ENCODE peak calls at places on chromosomes 7 and 10, in six cellular contexts. F is SK-N-SH, N is GM12878, I is HepG2, U is A549, W is K562. Z is an unnamed sample.

GRCh38 chr7:152335900-152336571 is 99.8 kb downstream of the KMT2C start:
- DNase-seq in F (no peak), W (no peak), I (no peak), N (no peak), U (no peak), Z (no peak)

GRCh38 chr7:123747089-123747488 is 1.7 kb downstream of the WASL start:
- DNase-seq in N (no peak), F (no peak), U (no peak), I (no peak), W (peak; percentile 30), Z (no peak)

GRCh38 chr7:17902599-17902998 is 37.7 kb downstream of the SNX13 start:
- DNase-seq in U (no peak), I (no peak), N (no peak), W (no peak), F (no peak), Z (no peak)

GRCh38 chr7:45215611-45216062 is 58.0 kb downstream of the RAMP3 start:
- DNase-seq in F (peak; percentile 73), W (no peak), N (no peak), I (no peak), U (no peak), Z (no peak)

GRCh38 chr10:103969857-103970627 is 3.1 kb downstream of the SLK start:
- DNase-seq in U (no peak), N (no peak), F (no peak), I (no peak), W (no peak), Z (no peak)

GRCh38 chr10:117543245-117543998 is 876 bp downstream of the EMX2 start:
- DNase-seq in I (no peak), W (no peak), F (peak; percentile 74), N (no peak), U (no peak), Z (no peak)

GRCh38 chr7:76281706-76282343 is 20.6 kb upstream of the HSPB1 start:
- DNase-seq in N (no peak), F (no peak), W (no peak), I (no peak), U (no peak), Z (no peak)

GRCh38 chr7:125934539-125934938 is 1004.9 kb upstream of the POT1 start:
- DNase-seq in F (no peak), N (no peak), I (no peak), W (no peak), U (no peak), Z (no peak)

GRCh38 chr10:82394122-82394521 is 519.1 kb downstream of the NRG3 start:
- DNase-seq in U (no peak), N (no peak), F (peak; percentile 27), W (no peak), I (no peak), Z (no peak)

GRCh38 chr10:6130851-6131470 is 42.1 kb downstream of the RBM17 start:
- DNase-seq in I (no peak), N (no peak), U (no peak), W (no peak), F (peak; percentile 13), Z (no peak)

GRCh38 chr10:102227050-102227449 is 951 bp downstream of the ELOVL3 start:
- DNase-seq in N (no peak), W (no peak), U (no peak), F (no peak), I (peak; percentile 53), Z (no peak)

DNA sequence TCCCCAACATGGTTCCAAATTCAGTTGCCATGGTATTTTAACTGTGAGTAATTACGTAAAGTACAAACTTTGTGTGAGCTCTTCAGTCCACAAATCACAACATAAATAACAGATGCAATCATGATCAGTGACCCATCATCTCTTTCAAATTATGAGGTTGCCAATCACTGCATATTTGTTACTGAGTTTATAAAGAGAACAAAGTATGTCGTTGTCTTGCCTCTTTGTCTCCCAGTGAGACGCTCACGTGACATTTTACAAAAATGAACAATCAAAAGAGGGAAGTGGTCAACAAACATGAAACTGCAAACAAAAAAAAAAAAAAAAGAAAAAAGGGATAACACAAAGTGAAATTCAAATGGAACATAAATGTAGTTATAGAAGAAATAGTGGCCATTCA is 122.7 kb upstream of the PDSS1 start:
- DNase-seq in W (no peak), N (peak; percentile 67), U (no peak), I (no peak), F (no peak), Z (no peak)
- TF ChIP-seq CHD2 in W (no peak), N (no peak), U (no peak), I (no peak), F (no peak), Z (no peak)

GRCh38 chr10:106278385-106278784 is 886.1 kb downstream of the SORCS1 start:
- DNase-seq in U (no peak), W (no peak), I (no peak), N (no peak), F (peak; percentile 7), Z (no peak)
- TF ChIP-seq RFX5 in U (no peak), W (no peak), I (no peak), N (no peak), F (no peak), Z (no peak)

GRCh38 chr7:1246871-1247526 is 14.3 kb downstream of the UNCX start:
- DNase-seq in F (no peak), I (no peak), W (no peak), U (no peak), N (no peak), Z (no peak)

GRCh38 chr7:1246170-1246870 is 13.6 kb downstream of the UNCX start:
- DNase-seq in N (no peak), U (no peak), F (no peak), W (no peak), I (no peak), Z (no peak)

GRCh38 chr7:1248077-1248458 is 15.4 kb downstream of the UNCX start:
- DNase-seq in I (no peak), F (no peak), N (no peak), W (no peak), U (no peak), Z (no peak)

GRCh38 chr7:1248459-1249131 is 15.9 kb downstream of the UNCX start:
- DNase-seq in W (no peak), I (no peak), N (no peak), F (no peak), U (peak; percentile 22), Z (no peak)

GRCh38 chr7:1247527-1248041 is 14.9 kb downstream of the UNCX start:
- DNase-seq in U (no peak), I (no peak), N (no peak), F (peak; percentile 76), W (peak; percentile 66), Z (no peak)
- TF ChIP-seq CHD2 in U (no peak), I (no peak), N (no peak), F (no peak), W (no peak), Z (no peak)

GRCh38 chr7:142942746-142943145 is 3.5 kb downstream of the LLCFC1 start:
- DNase-seq in I (no peak), F (no peak), U (no peak), N (no peak), W (no peak), Z (no peak)

GRCh38 chr7:142948603-142949002 is 9.3 kb downstream of the LLCFC1 start:
- DNase-seq in N (no peak), F (no peak), W (no peak), I (no peak), U (no peak), Z (no peak)

GRCh38 chr7:142941541-142941940 is 2.3 kb downstream of the LLCFC1 start:
- DNase-seq in U (no peak), W (no peak), N (no peak), F (no peak), I (no peak), Z (no peak)

GRCh38 chr7:142943706-142944268 is 4.5 kb downstream of the LLCFC1 start:
- DNase-seq in U (no peak), I (no peak), W (no peak), F (no peak), N (no peak), Z (no peak)

GRCh38 chr7:142945001-142945400 is 5.7 kb downstream of the LLCFC1 start:
- DNase-seq in U (no peak), N (no peak), F (no peak), I (no peak), W (no peak), Z (no peak)
- TF ChIP-seq RFX5 in U (no peak), N (no peak), F (no peak), I (no peak), W (no peak), Z (no peak)

GRCh38 chr10:98967601-98968000 is 268.1 kb downstream of the HPSE2 start:
- DNase-seq in W (no peak), N (no peak), I (no peak), F (no peak), U (no peak), Z (no peak)
- TF ChIP-seq CHD2 in W (no peak), N (no peak), I (no peak), F (no peak), U (no peak), Z (no peak)